ENCODE peak calls at places on chromosomes 12 and 14, in six cellular contexts. One of them, this sample, is unnamed. For H3K4me1 and H3K27me3, the result is how much of the 10 kb centered on the place peaks cover.

GRCh38 chr14:23569443-23570151 is 2.0 kb upstream of the AP1G2 start:
- DNase-seq in tibial nerve: no peak
- DNase-seq in GM12878: no peak
- DNase-seq in ovary: no peak
- DNase-seq in sigmoid colon: peak
- DNase-seq in stomach: no peak
- DNase-seq in this sample: no peak

GRCh38 chr12:68978678-68979077 is 45.7 kb upstream of the CPM start:
- DNase-seq in ovary: no peak
- DNase-seq in sigmoid colon: no peak
- DNase-seq in tibial nerve: no peak
- DNase-seq in stomach: no peak
- DNase-seq in GM12878: no peak
- DNase-seq in this sample: no peak

GRCh38 chr12:121875582-121875981 is 13.0 kb upstream of the PSMD9 start:
- DNase-seq in tibial nerve: no peak
- DNase-seq in stomach: no peak
- DNase-seq in sigmoid colon: no peak
- DNase-seq in GM12878: no peak
- DNase-seq in ovary: no peak
- DNase-seq in this sample: no peak

GRCh38 chr12:114744696-114745095 is 60.7 kb upstream of the TBX3 start:
- DNase-seq in sigmoid colon: peak
- DNase-seq in GM12878: no peak
- DNase-seq in ovary: peak
- DNase-seq in tibial nerve: no peak
- DNase-seq in stomach: no peak
- DNase-seq in this sample: no peak

GRCh38 chr12:80648866-80649265 is 58.6 kb upstream of the MYF6 start:
- DNase-seq in GM12878: no peak
- DNase-seq in stomach: no peak
- DNase-seq in sigmoid colon: no peak
- DNase-seq in tibial nerve: no peak
- DNase-seq in ovary: no peak
- DNase-seq in this sample: no peak

GRCh38 chr14:94112513-94113060 is 2.1 kb downstream of the IFI27 start:
- DNase-seq in sigmoid colon: peak
- DNase-seq in stomach: peak
- DNase-seq in GM12878: no peak
- DNase-seq in ovary: no peak
- DNase-seq in tibial nerve: no peak
- DNase-seq in this sample: peak

GRCh38 chr14:98564006-98564405 is 708.0 kb downstream of the BCL11B start:
- DNase-seq in stomach: no peak
- DNase-seq in sigmoid colon: no peak
- DNase-seq in tibial nerve: no peak
- DNase-seq in GM12878: no peak
- DNase-seq in ovary: no peak
- DNase-seq in this sample: no peak

GRCh38 chr12:91651728-91652127 is 469.1 kb upstream of the DCN start:
- DNase-seq in sigmoid colon: no peak
- DNase-seq in GM12878: no peak
- DNase-seq in tibial nerve: no peak
- DNase-seq in ovary: no peak
- DNase-seq in stomach: no peak
- DNase-seq in this sample: no peak

GRCh38 chr12:12338528-12339168 is 11.4 kb downstream of the MANSC1 start:
- DNase-seq in sigmoid colon: no peak
- DNase-seq in ovary: no peak
- DNase-seq in stomach: no peak
- DNase-seq in GM12878: no peak
- DNase-seq in tibial nerve: no peak
- DNase-seq in this sample: no peak

GRCh38 chr12:14611640-14612203 is 44.0 kb upstream of the PLBD1 start:
- DNase-seq in stomach: no peak
- DNase-seq in sigmoid colon: no peak
- DNase-seq in GM12878: no peak
- DNase-seq in tibial nerve: no peak
- DNase-seq in ovary: no peak
- DNase-seq in this sample: no peak

GRCh38 chr12:41334390-41334789 is 146.3 kb downstream of the PDZRN4 start:
- DNase-seq in stomach: no peak
- DNase-seq in sigmoid colon: no peak
- DNase-seq in GM12878: no peak
- DNase-seq in ovary: no peak
- DNase-seq in tibial nerve: no peak
- DNase-seq in this sample: no peak

GRCh38 chr12:130557876-130558770 is 158.0 kb downstream of the RIMBP2 start:
- DNase-seq in sigmoid colon: no peak
- DNase-seq in stomach: no peak
- DNase-seq in tibial nerve: no peak
- DNase-seq in GM12878: no peak
- DNase-seq in ovary: no peak
- DNase-seq in this sample: no peak

GRCh38 chr12:97538705-97539104 is 76.1 kb downstream of the RMST start:
- DNase-seq in tibial nerve: no peak
- DNase-seq in sigmoid colon: no peak
- DNase-seq in ovary: no peak
- DNase-seq in GM12878: no peak
- DNase-seq in stomach: no peak
- DNase-seq in this sample: no peak

GRCh38 chr12:63103489-63104131 is 47.4 kb downstream of the AVPR1A start:
- DNase-seq in sigmoid colon: no peak
- DNase-seq in tibial nerve: no peak
- DNase-seq in GM12878: no peak
- DNase-seq in ovary: no peak
- DNase-seq in stomach: no peak
- DNase-seq in this sample: no peak

GRCh38 chr14:99769799-99770198 is 23.4 kb upstream of the EML1 start:
- DNase-seq in stomach: no peak
- DNase-seq in sigmoid colon: peak
- DNase-seq in GM12878: no peak
- DNase-seq in ovary: no peak
- DNase-seq in tibial nerve: no peak
- DNase-seq in this sample: no peak

GRCh38 chr12:23238957-23239356 is 614.0 kb downstream of the ETNK1 start:
- DNase-seq in ovary: no peak
- DNase-seq in sigmoid colon: no peak
- DNase-seq in GM12878: no peak
- DNase-seq in stomach: no peak
- DNase-seq in tibial nerve: no peak
- DNase-seq in this sample: no peak

GRCh38 chr12:115251727-115252126 is 567.8 kb upstream of the TBX3 start:
- DNase-seq in stomach: no peak
- DNase-seq in GM12878: no peak
- DNase-seq in sigmoid colon: no peak
- DNase-seq in tibial nerve: no peak
- DNase-seq in ovary: no peak
- DNase-seq in this sample: no peak

GRCh38 chr12:101773560-101774206 is 34.4 kb upstream of the SYCP3 start:
- DNase-seq in GM12878: peak
- DNase-seq in tibial nerve: peak
- DNase-seq in stomach: peak
- DNase-seq in sigmoid colon: peak
- DNase-seq in ovary: peak
- DNase-seq in this sample: peak

GRCh38 chr12:15956413-15957185 is 45.5 kb downstream of the DERA start:
- DNase-seq in tibial nerve: no peak
- DNase-seq in sigmoid colon: no peak
- DNase-seq in ovary: no peak
- DNase-seq in stomach: no peak
- DNase-seq in GM12878: no peak
- DNase-seq in this sample: no peak

GRCh38 chr12:108565976-108566375 is 3.6 kb downstream of the ISCU start:
- DNase-seq in GM12878: peak
- DNase-seq in tibial nerve: no peak
- DNase-seq in ovary: peak
- DNase-seq in stomach: peak
- DNase-seq in sigmoid colon: peak
- DNase-seq in this sample: peak

GRCh38 chr12:56590237-56590830 is 39.8 kb downstream of the BAZ2A start:
- DNase-seq in sigmoid colon: no peak
- DNase-seq in GM12878: no peak
- DNase-seq in stomach: no peak
- DNase-seq in ovary: no peak
- DNase-seq in tibial nerve: no peak
- DNase-seq in this sample: no peak

GRCh38 chr12:77995436-77996167 is 164.9 kb downstream of the NAV3 start:
- DNase-seq in sigmoid colon: no peak
- DNase-seq in stomach: no peak
- DNase-seq in tibial nerve: no peak
- DNase-seq in ovary: no peak
- DNase-seq in GM12878: peak
- DNase-seq in this sample: no peak

DNA sequence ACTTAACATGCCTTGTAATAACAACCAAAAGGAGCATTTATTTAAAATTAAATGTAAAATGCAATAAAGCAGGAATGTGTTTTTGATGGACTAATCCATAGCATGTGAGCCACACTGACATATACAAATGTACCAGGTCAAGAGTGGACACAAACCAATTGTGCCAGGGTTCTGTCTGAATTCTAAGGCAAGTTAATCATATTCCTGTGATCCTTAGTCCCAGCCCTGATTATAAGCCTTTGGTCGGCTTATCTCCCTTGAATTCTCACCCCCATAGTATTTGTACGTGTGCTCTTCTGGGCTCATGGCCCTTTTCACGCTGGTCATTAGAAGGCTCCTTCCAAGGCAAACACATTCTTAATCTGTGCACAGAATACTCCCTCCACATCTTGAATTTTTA is 10.6 kb upstream of the SRSF5 start:
- DNase-seq in GM12878: no peak
- DNase-seq in tibial nerve: no peak
- DNase-seq in sigmoid colon: no peak
- DNase-seq in ovary: no peak
- DNase-seq in stomach: no peak
- DNase-seq in this sample: no peak
- H3K4me1 ChIP-seq in GM12878: under half
- H3K4me1 ChIP-seq in tibial nerve: under half
- H3K4me1 ChIP-seq in sigmoid colon: under half
- H3K4me1 ChIP-seq in ovary: under half
- H3K4me1 ChIP-seq in stomach: under half
- H3K4me1 ChIP-seq in this sample: under half

GRCh38 chr14:71891185-71891584 is 41.0 kb upstream of the RGS6 start:
- DNase-seq in sigmoid colon: no peak
- DNase-seq in tibial nerve: no peak
- DNase-seq in ovary: no peak
- DNase-seq in GM12878: no peak
- DNase-seq in stomach: no peak
- DNase-seq in this sample: no peak
- H3K27me3 ChIP-seq in sigmoid colon: under half
- H3K27me3 ChIP-seq in tibial nerve: under half
- H3K27me3 ChIP-seq in ovary: under half
- H3K27me3 ChIP-seq in GM12878: under half
- H3K27me3 ChIP-seq in stomach: under half
- H3K27me3 ChIP-seq in this sample: under half

DNA sequence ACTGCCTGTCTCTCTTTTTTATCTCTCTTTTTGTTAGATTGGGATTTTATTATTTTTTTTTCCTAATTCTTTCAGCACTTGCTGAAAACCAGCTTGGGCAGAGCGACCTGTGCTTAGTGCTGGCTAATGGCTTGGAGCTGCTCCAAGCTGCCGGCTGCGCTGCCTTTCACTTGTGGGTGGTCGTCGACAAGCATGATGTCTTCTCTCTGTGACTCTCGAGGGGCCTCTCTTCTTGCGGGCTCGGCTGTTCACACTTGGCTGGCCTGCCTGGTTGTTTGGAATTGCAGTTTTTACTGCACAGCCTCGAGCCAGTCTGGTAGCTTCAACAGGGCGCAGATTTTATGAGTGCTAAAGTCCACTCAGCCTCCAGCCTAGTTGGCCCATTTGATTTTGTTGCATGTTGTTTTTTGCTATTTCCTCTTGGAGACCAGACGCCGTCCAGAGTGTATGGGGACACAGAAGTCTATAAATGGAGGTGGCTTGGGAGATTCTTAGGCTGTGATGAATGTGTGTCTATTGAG is 18.6 kb downstream of the TPCN1 start:
- DNase-seq in sigmoid colon: peak
- DNase-seq in tibial nerve: no peak
- DNase-seq in GM12878: no peak
- DNase-seq in ovary: peak
- DNase-seq in stomach: no peak
- DNase-seq in this sample: no peak
- TF ChIP-seq EP300 in sigmoid colon: no peak
- TF ChIP-seq EP300 in tibial nerve: no peak
- TF ChIP-seq EP300 in GM12878: no peak
- TF ChIP-seq EP300 in ovary: no peak
- TF ChIP-seq EP300 in stomach: no peak
- TF ChIP-seq EP300 in this sample: no peak

DNA sequence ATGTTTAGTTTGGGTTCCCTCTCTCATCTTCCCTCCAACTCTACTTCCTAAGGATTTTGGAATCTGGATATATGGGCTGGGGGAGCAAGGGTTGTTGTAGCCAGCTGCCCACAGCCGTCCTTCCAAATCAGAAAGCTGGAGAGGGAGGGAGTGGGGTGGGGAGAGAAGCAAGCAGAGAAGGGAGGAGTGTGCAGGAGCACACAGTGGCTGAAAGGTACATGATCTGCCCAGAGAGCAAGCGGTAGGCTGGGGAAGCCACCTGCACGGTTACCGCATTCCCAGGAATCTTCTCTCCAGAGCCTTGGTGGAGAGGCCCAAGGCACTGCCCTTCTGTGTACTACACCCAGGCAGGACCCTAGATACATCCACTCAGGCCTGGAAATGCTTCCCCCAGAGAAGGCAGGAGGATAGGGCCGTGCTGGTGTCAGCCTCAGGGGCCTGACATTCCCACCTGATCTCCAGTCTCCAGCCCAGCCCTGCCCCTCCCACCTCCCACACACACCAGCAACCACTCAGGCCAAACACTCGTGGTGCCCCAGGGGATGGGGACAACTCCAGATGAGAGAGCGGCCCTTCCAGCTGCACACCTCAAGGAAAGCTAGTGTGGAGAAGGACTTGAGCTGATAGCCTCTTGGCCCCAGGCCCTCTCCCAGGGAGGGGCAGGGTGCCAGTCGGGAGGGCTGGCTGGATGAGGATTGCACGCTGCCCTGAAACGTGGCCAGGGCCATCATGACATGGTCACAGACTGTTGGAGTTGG is 52.5 kb downstream of the IRF2BPL start:
- DNase-seq in ovary: no peak
- DNase-seq in stomach: no peak
- DNase-seq in sigmoid colon: no peak
- DNase-seq in tibial nerve: no peak
- DNase-seq in GM12878: no peak
- DNase-seq in this sample: no peak
- H3K4me1 ChIP-seq in ovary: under half
- H3K4me1 ChIP-seq in stomach: under half
- H3K4me1 ChIP-seq in sigmoid colon: under half
- H3K4me1 ChIP-seq in tibial nerve: under half
- H3K4me1 ChIP-seq in GM12878: under half
- H3K4me1 ChIP-seq in this sample: under half

DNA sequence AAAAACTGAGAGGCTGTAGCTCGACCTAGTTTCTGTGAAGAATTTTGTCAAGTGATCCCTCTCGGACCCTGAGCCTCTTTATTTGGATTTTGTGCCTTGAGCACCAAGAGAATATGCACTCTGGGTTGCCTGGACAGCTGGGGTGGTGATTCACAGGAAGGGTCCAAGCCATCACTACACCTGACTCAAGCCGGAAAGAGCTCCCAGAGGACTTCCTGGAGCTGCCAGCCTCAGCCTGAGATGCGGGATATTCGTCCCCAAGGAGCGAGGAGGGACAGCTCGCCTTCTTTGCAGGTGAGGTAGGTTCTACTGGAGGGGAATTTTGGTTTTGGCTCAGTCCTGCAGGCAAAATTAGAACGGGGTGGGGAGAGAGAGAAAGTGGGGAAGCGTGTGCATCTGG is 94.3 kb downstream of the GALNT8 start:
- DNase-seq in sigmoid colon: no peak
- DNase-seq in tibial nerve: no peak
- DNase-seq in GM12878: no peak
- DNase-seq in stomach: no peak
- DNase-seq in ovary: no peak
- DNase-seq in this sample: no peak
- H3K27me3 ChIP-seq in sigmoid colon: half or more
- H3K27me3 ChIP-seq in tibial nerve: under half
- H3K27me3 ChIP-seq in GM12878: under half
- H3K27me3 ChIP-seq in stomach: under half
- H3K27me3 ChIP-seq in ovary: under half
- H3K27me3 ChIP-seq in this sample: under half

This sample was measured in upper lobe of left lung.